ENCODE peak calls at places on chromosomes 6 and 20, in nine cellular contexts. Z, A, R, Y, L, V, I, J and T are unnamed samples.

GRCh38 chr20:47191074-47191673 is 165.3 kb downstream of the ZMYND8 start:
- DNase-seq in R (no peak), I (no peak), J (peak), Y (no peak), A (no peak), V (no peak), Z (no peak), L (no peak), T (no peak)

GRCh38 chr6:31497595-31498476 is at the start of gene MICB:
- DNase-seq in I (peak), J (peak), R (peak), V (peak), A (peak), Y (peak), L (peak), Z (peak), T (no peak)

GRCh38 chr6:157669747-157670216 is 153.3 kb upstream of the SNX9 start:
- DNase-seq in J (peak), L (no peak), Y (peak), R (peak), V (peak), A (no peak), I (peak), Z (peak), T (no peak)

GRCh38 chr20:6613280-6613861 is 154.1 kb upstream of the BMP2 start:
- DNase-seq in J (peak), Y (no peak), R (no peak), V (no peak), A (no peak), I (no peak), Z (no peak), L (no peak), T (no peak)

GRCh38 chr20:57638895-57639236 is 18.6 kb upstream of the ZBP1 start:
- DNase-seq in Z (no peak), L (no peak), A (no peak), I (no peak), J (no peak), V (no peak), Y (no peak), R (no peak), T (no peak)

GRCh38 chr6:48928937-48929336 is 534.1 kb downstream of the MMUT start:
- DNase-seq in Y (no peak), V (no peak), I (no peak), R (no peak), Z (no peak), J (no peak), L (peak), A (no peak), T (no peak)

GRCh38 chr20:32858189-32858588 is 534 bp upstream of the EFCAB8 start:
- DNase-seq in V (no peak), R (no peak), Y (no peak), I (no peak), J (peak), Z (no peak), A (no peak), L (no peak), T (no peak)

GRCh38 chr6:25872804-25873203 is 1.2 kb downstream of the SLC17A3 start:
- DNase-seq in J (no peak), R (no peak), A (no peak), V (no peak), L (no peak), Z (no peak), I (no peak), Y (no peak), T (no peak)

GRCh38 chr6:25298508-25298834 is 19.3 kb downstream of the CARMIL1 start:
- DNase-seq in L (no peak), R (no peak), A (no peak), J (no peak), I (no peak), V (no peak), Z (no peak), Y (no peak), T (no peak)

GRCh38 chr6:132746049-132746448 is 11.7 kb downstream of the VNN2 start:
- DNase-seq in V (no peak), A (no peak), Z (no peak), R (no peak), L (no peak), J (no peak), Y (no peak), I (no peak), T (no peak)

GRCh38 chr20:57167971-57168693 is 98.3 kb downstream of the BMP7 start:
- DNase-seq in V (no peak), A (no peak), Z (no peak), R (no peak), J (no peak), I (no peak), Y (no peak), L (peak), T (no peak)

GRCh38 chr20:48615871-48616270 is 211.9 kb downstream of the PREX1 start:
- DNase-seq in V (peak), Y (no peak), L (no peak), R (no peak), I (peak), A (no peak), J (no peak), Z (no peak), T (no peak)

GRCh38 chr6:104325341-104326172 is 534.2 kb downstream of the HACE1 start:
- DNase-seq in J (peak), Y (peak), I (no peak), R (peak), V (no peak), L (peak), A (no peak), Z (no peak), T (peak)

GRCh38 chr6:34237316-34237721 is 646 bp downstream of the HMGA1 start:
- DNase-seq in L (peak), I (no peak), Z (no peak), Y (no peak), V (no peak), R (no peak), J (no peak), A (no peak), T (peak)

GRCh38 chr20:19817017-19817416 is 59.0 kb downstream of the RIN2 start:
- DNase-seq in V (no peak), R (no peak), Y (peak), Z (no peak), I (no peak), A (no peak), J (peak), L (no peak), T (no peak)

GRCh38 chr6:2973656-2974055 is 2.3 kb upstream of the SERPINB6 start:
- DNase-seq in R (no peak), I (no peak), Z (no peak), L (no peak), V (no peak), J (peak), A (no peak), Y (no peak), T (no peak)

GRCh38 chr6:63560806-63561672 is 11.2 kb upstream of the LOC128125822 start:
- DNase-seq in Y (no peak), A (no peak), L (no peak), J (peak), I (no peak), R (no peak), Z (no peak), V (no peak), T (no peak)

GRCh38 chr6:26322645-26323482 is 42.1 kb upstream of the BTN3A2 start:
- DNase-seq in L (no peak), Z (peak), V (no peak), Y (peak), J (peak), A (no peak), I (no peak), R (no peak), T (no peak)

GRCh38 chr20:5557123-5557522 is 193.1 kb upstream of the SHLD1 start:
- DNase-seq in Y (peak), L (peak), A (peak), J (peak), V (no peak), I (no peak), Z (peak), R (no peak), T (no peak)

GRCh38 chr20:49579874-49580817 is 12.2 kb upstream of the PTGIS start:
- DNase-seq in A (no peak), J (no peak), I (peak), L (no peak), V (peak), R (no peak), Y (peak), Z (no peak), T (no peak)

GRCh38 chr6:14074723-14075503 is 42.7 kb upstream of the CD83 start:
- DNase-seq in J (peak), L (no peak), Z (no peak), Y (peak), I (no peak), A (no peak), V (no peak), R (no peak), T (no peak)

GRCh38 chr6:20688710-20689500 is 154.6 kb downstream of the CDKAL1 start:
- DNase-seq in L (no peak), J (peak), I (no peak), Z (no peak), Y (peak), V (no peak), R (no peak), A (no peak), T (no peak)

GRCh38 chr6:111173341-111173740 is 86.0 kb downstream of the SLC16A10 start:
- DNase-seq in J (peak), L (no peak), R (no peak), Y (no peak), Z (no peak), I (no peak), V (no peak), A (no peak), T (no peak)

GRCh38 chr6:54920628-54921027 is 74.1 kb downstream of the FAM83B start:
- DNase-seq in Y (no peak), A (no peak), Z (no peak), V (no peak), L (no peak), I (no peak), J (peak), R (no peak), T (no peak)

GRCh38 chr6:129966125-129966524 is 52.3 kb upstream of the L3MBTL3 start:
- DNase-seq in Z (no peak), R (no peak), Y (no peak), A (no peak), L (no peak), V (no peak), I (no peak), J (no peak), T (no peak)

GRCh38 chr20:25321991-25322390 is 68.6 kb downstream of the ABHD12 start:
- DNase-seq in V (no peak), A (no peak), Z (no peak), R (no peak), Y (no peak), I (no peak), J (no peak), L (no peak), T (no peak)

GRCh38 chr20:57715268-57715904 is 5.6 kb upstream of the PMEPA1 start:
- DNase-seq in L (no peak), V (no peak), Y (no peak), I (no peak), A (no peak), R (no peak), Z (no peak), J (no peak), T (no peak)

GRCh38 chr6:119079288-119079809 is 885 bp upstream of the FAM184A start:
- DNase-seq in V (no peak), J (peak), A (no peak), I (no peak), Z (no peak), Y (peak), L (no peak), R (no peak), T (no peak)

GRCh38 chr6:109927052-109927451 is 51.1 kb upstream of the GPR6 start:
- DNase-seq in L (no peak), V (no peak), R (no peak), J (no peak), A (no peak), I (no peak), Y (no peak), Z (no peak), T (no peak)

GRCh38 chr6:78835817-78836216 is 31.5 kb upstream of the IRAK1BP1 start:
- DNase-seq in I (no peak), Y (no peak), V (no peak), J (peak), A (no peak), L (no peak), R (no peak), Z (no peak), T (no peak)

GRCh38 chr20:57282691-57283361 is 16.4 kb upstream of the BMP7 start:
- DNase-seq in J (no peak), V (no peak), R (no peak), A (no peak), L (no peak), I (no peak), Y (no peak), Z (no peak), T (no peak)

GRCh38 chr6:7401103-7401502 is 11.5 kb downstream of the RIOK1 start:
- DNase-seq in V (no peak), L (no peak), Y (no peak), I (no peak), Z (no peak), A (no peak), J (peak), R (no peak), T (no peak)

GRCh38 chr20:63567382-63568169 is 6.5 kb downstream of the HELZ2 start:
- DNase-seq in R (no peak), Z (no peak), I (no peak), J (no peak), L (no peak), V (no peak), Y (peak), A (no peak), T (no peak)

GRCh38 chr6:18269253-18269652 is 4.9 kb upstream of the DEK start:
- DNase-seq in V (no peak), Y (peak), J (peak), Z (no peak), L (peak), I (no peak), R (no peak), A (no peak), T (no peak)

GRCh38 chr6:157236040-157236725 is 87.1 kb downstream of the TMEM242 start:
- DNase-seq in Z (peak), V (peak), A (no peak), L (no peak), I (peak), J (no peak), R (no peak), Y (no peak), T (no peak)